ENCODE peak calls at places on chromosomes 7 and 10, in seven cellular contexts. I, L, J, P, Z, B and F are unnamed samples.

GRCh38 chr7:32941996-32942782 is 15.1 kb upstream of the FKBP9 start:
- DNase-seq in I (peak), L (peak), J (peak), P (peak), Z (peak), B (peak), F (peak)

GRCh38 chr7:34823650-34824258 is 165.7 kb downstream of the NPSR1 start:
- DNase-seq in I (no peak), L (no peak), J (peak), P (peak), Z (peak), B (peak), F (peak)

GRCh38 chr10:120403109-120403508 is 53.9 kb upstream of the PLPP4 start:
- DNase-seq in I (no peak), L (no peak), J (no peak), P (no peak), Z (no peak), B (no peak), F (no peak)

GRCh38 chr7:79598351-79598750 is 144.9 kb upstream of the MAGI2 start:
- DNase-seq in I (no peak), L (no peak), J (no peak), P (no peak), Z (no peak), B (no peak), F (no peak)

GRCh38 chr10:62224606-62225005 is 44.0 kb downstream of the RTKN2 start:
- DNase-seq in I (no peak), L (no peak), J (peak), P (peak), Z (no peak), B (peak), F (no peak)

GRCh38 chr7:3721422-3721821 is 420.4 kb downstream of the SDK1 start:
- DNase-seq in I (no peak), L (no peak), J (no peak), P (no peak), Z (no peak), B (no peak), F (no peak)

GRCh38 chr10:119355930-119356329 is 148.6 kb downstream of the GRK5 start:
- DNase-seq in I (no peak), L (no peak), J (no peak), P (peak), Z (no peak), B (no peak), F (no peak)

GRCh38 chr10:59337254-59337653 is 25.1 kb downstream of the FAM13C start:
- DNase-seq in I (no peak), L (peak), J (peak), P (peak), Z (peak), B (peak), F (no peak)

GRCh38 chr10:89563861-89564478 is 28.6 kb upstream of the SLC16A12 start:
- DNase-seq in I (no peak), L (no peak), J (peak), P (peak), Z (peak), B (peak), F (no peak)

GRCh38 chr10:78450239-78450638 is 416.6 kb downstream of the RPS24 start:
- DNase-seq in I (no peak), L (peak), J (no peak), P (no peak), Z (no peak), B (no peak), F (no peak)

GRCh38 chr10:90887555-90887954 is 15.8 kb downstream of the RPP30 start:
- DNase-seq in I (no peak), L (no peak), J (no peak), P (peak), Z (peak), B (no peak), F (no peak)

DNA sequence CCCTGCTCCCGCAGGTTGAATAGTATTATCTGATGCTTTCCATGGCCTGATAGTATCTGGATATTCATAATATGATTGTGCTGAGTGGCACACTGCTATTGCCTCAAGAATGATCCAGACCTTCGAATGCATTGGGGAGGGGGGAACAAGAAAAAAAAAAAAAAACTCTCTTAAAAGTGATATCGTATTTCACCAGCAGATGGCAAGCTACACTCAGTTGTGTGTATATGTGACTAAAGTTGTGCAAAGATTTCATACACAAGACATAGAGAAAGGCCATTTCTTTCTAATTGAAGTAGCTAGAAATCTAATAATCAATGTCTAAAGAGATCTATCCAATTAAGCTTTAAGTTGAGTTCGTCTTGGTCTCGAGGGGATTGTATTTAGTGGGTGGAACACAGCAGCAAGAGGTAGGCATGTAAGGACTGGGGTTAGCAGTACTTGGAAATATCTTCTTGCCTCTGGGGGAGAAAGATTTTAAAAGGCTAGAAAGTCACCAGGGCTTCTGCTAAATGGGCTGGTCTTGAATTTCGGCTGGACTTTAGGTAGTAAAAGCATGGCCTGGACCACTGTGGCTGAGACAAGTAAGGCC is 15.3 kb downstream of the SFRP4 start:
- DNase-seq in I (no peak), L (no peak), J (peak), P (peak), Z (no peak), B (peak), F (no peak)
- TF ChIP-seq CTCF in I (peak), L (peak), J (peak), P (peak), Z (peak), B (peak), F (peak)

GRCh38 chr7:4916115-4916514 is 32.6 kb upstream of the RADIL start:
- DNase-seq in I (no peak), L (no peak), J (no peak), P (no peak), Z (no peak), B (no peak), F (no peak)
- TF ChIP-seq CTCF in I (no peak), L (no peak), J (no peak), P (no peak), Z (no peak), B (no peak), F (no peak)

DNA sequence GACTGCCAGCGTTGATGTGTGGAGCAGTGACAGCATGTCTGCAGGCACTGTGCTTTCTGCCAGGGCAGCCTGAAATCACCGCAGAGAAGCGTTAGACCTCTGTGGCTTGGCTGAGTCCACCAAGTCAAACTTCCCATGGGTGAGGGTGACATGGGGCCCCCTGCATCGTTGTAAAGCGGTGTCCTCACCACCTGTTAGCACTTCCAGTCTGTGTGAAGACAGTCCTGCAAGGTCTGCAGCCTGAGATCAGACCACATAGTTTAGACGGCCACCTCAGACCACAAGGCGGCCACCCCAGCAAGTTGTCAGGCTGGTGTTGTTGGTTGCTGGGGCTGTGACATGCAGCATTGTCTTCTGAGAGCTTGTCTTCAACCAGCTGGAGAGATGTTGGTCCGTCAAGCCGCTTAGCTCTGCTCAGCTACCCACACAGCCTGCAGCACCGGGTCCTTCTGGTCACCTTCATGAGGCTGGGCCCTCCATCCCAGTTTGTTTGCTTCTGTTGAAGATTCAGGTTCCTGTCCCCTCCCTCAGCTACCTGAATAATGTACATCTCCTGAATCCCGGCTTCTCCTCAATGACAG is 44.1 kb upstream of the TARP start:
- DNase-seq in I (no peak), L (no peak), J (no peak), P (no peak), Z (no peak), B (no peak), F (no peak)
- TF ChIP-seq CTCF in I (no peak), L (no peak), J (no peak), P (no peak), Z (no peak), B (no peak), F (no peak)

DNA sequence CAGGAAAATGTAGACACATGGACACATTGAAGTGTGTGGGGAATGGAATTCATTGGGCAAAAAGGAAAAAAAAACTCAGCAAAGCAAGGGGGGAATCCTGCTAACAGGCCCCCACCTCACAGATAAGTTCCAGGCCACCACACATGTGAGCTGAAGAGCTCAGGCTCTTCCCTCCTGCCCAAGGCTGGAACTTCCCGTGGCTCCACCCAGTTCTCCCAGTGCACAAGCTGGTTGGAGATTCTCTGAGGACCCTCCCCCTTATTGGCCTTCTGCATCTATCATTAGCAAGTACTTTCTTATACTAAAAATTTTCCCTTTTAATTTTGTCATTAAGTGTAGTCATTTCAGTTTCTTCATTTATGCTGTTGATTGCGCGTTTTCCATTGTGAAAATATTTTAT is 190.8 kb downstream of the CCSER2 start:
- DNase-seq in I (no peak), L (no peak), J (no peak), P (no peak), Z (no peak), B (no peak), F (no peak)
- TF ChIP-seq CTCF in I (no peak), L (no peak), J (no peak), P (no peak), Z (no peak), B (no peak), F (no peak)

GRCh38 chr10:50369931-50370330 is 118.6 kb upstream of the ASAH2 start:
- DNase-seq in I (no peak), L (no peak), J (no peak), P (peak), Z (no peak), B (no peak), F (no peak)

GRCh38 chr10:50362547-50363125 is 111.3 kb upstream of the ASAH2 start:
- DNase-seq in I (no peak), L (no peak), J (no peak), P (peak), Z (no peak), B (no peak), F (no peak)

GRCh38 chr10:50361946-50362345 is 110.6 kb upstream of the ASAH2 start:
- DNase-seq in I (no peak), L (no peak), J (no peak), P (no peak), Z (no peak), B (no peak), F (no peak)

DNA sequence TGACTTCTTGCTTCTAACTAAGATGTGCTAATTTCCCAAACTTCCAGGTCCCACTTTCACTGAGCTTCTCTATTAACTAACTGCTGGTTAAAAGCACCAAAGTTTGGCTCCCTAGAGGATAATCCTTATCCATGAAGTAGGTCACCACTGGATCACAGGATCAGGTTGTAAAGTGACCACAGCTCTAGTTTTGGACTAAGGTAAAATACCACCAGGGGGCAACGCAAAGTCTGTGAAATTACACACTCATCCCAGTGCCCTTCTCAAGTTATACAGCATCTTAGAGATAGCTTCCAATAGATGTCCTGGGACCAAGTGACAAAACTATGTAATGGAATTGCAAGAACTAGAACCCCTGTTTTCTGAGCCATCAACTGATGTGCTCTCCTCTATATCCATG is 116.4 kb upstream of the ASAH2 start:
- DNase-seq in I (no peak), L (no peak), J (peak), P (peak), Z (peak), B (peak), F (no peak)
- TF ChIP-seq CTCF in I (peak), L (no peak), J (peak), P (peak), Z (no peak), B (peak), F (peak)

DNA sequence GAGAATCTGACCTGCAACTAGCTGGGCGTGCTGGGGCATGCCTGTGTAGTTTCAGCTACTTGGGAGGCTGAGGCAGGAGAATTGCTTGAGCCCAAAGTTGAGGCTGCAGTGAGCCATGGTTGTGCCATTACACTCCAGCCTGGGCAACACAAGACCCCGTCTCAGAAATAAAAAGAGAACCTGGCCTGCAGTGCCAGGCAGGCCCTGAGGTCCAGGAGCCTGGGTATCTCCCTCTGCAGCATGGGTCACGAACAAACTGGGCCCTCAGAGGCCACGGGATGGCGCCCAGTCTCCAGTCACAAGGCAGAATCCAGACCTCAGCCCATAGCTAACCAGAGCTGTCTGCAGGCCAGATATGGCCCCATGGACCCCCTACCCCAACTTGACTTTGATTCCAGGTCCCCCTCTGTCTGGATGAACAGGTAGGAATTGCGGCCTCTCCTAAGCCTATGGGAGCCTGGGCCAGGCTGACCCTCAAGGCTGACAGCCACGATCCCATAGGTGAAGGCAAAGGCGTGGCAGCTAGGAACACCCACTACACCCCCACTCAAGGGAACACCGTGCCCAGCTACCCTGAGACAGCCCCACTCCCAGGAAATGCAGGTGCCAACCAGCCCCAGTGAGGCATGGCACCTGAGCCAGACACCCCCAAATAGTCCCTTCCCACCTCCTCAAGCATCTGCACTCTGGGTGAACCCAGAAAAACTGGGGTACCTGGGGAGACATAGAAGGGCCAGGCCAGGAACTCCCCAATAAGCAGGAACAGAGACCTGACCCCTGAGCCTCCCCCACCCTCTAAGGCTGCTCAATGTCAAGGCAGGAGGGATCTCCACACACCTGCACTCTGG is 102.8 kb upstream of the TNRC18 start:
- DNase-seq in I (no peak), L (peak), J (peak), P (peak), Z (peak), B (peak), F (no peak)
- TF ChIP-seq CTCF in I (no peak), L (peak), J (no peak), P (no peak), Z (no peak), B (no peak), F (no peak)

GRCh38 chr10:72567884-72568283 is 58.0 kb downstream of the MICU1 start:
- DNase-seq in I (no peak), L (no peak), J (peak), P (peak), Z (no peak), B (peak), F (no peak)
- TF ChIP-seq CTCF in I (peak), L (no peak), J (peak), P (peak), Z (no peak), B (peak), F (peak)

GRCh38 chr7:44999245-45000095 is 531 bp upstream of the CCM2 start:
- DNase-seq in I (peak), L (peak), J (peak), P (peak), Z (peak), B (peak), F (peak)
- TF ChIP-seq CTCF in I (peak), L (no peak), J (no peak), P (no peak), Z (no peak), B (no peak), F (no peak)

DNA sequence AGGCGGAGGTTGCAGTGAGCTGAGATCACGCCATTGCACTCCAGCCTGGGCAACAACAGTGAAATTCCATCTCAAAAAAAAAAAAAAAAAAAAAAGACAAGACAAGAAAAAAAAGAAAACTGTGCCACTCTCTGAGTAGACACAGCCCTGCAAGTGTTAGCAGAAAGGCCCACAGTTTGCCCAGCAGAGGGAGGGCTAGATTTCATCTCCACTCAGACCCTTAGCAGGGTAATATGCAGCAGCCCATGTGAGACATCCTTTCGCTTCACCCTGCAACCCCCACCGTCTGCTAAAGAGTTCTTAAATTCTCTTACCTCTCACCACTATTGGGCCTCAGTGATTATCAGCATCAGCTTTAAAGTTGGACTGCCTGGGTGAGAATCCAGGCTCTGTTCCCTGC is 38.2 kb downstream of the CTNNA3 start:
- DNase-seq in I (no peak), L (no peak), J (no peak), P (no peak), Z (no peak), B (no peak), F (no peak)
- TF ChIP-seq CTCF in I (no peak), L (no peak), J (no peak), P (no peak), Z (no peak), B (no peak), F (no peak)